ENCODE peak calls at places on chromosomes 6 and 20, in six cellular contexts. Y is amniotic epithelial cell; D is upper lobe of right lung; B is NCI-H1694; Z is bronchial epithelial cell; S is stimulated activated CD4-positive, alpha-beta T cell treated with anti-CD3 and anti-CD28 coated beads, Interleukin-12 subunit alpha, Interleukin-12 subunit beta, amount 100 ng/mL, for 4 hours. K is an unnamed sample.
A peak's percentile ranks its signal among the peaks of the same experiment; 100 is the strongest.

GRCh38 chr20:1761116-1761515 is 103.5 kb upstream of the SIRPG start:
- DNase-seq in S (no peak), D (no peak), B (no peak), Y (peak; percentile 84), Z (peak; percentile 88), K (no peak)

GRCh38 chr6:35128496-35128895 is 12.6 kb downstream of the TCP11 start:
- DNase-seq in B (no peak), S (no peak), Y (peak; percentile 56), D (no peak), Z (no peak), K (no peak)

GRCh38 chr6:130322673-130323268 is 43.0 kb upstream of the TMEM200A start:
- DNase-seq in Z (peak; percentile 57), S (peak; percentile 29), Y (peak; percentile 71), D (no peak), B (peak; percentile 30), K (no peak)

GRCh38 chr20:39876974-39877615 is 811.9 kb downstream of the MAFB start:
- DNase-seq in D (no peak), B (no peak), S (no peak), Y (no peak), Z (peak; percentile 27), K (no peak)

GRCh38 chr20:41004561-41005360 is 23.9 kb upstream of the TOP1 start:
- DNase-seq in Z (peak; percentile 78), B (no peak), Y (peak; percentile 58), S (no peak), D (peak; percentile 22), K (no peak)

GRCh38 chr20:41141153-41141815 is 3.9 kb downstream of the PLCG1 start:
- DNase-seq in Y (peak; percentile 41), Z (no peak), D (peak; percentile 66), S (no peak), B (no peak), K (no peak)

GRCh38 chr20:18428490-18429173 is 38.2 kb downstream of the DZANK1 start:
- DNase-seq in Z (no peak), S (no peak), D (no peak), Y (peak; percentile 11), B (no peak), K (peak; percentile 80)

GRCh38 chr20:50848846-50849673 is 54.2 kb downstream of the BCAS4 start:
- DNase-seq in B (no peak), Z (no peak), D (no peak), S (no peak), Y (peak; percentile 47), K (no peak)

GRCh38 chr20:3402453-3402852 is 5.0 kb downstream of the DNAAF9 start:
- DNase-seq in Z (no peak), S (no peak), Y (no peak), D (no peak), B (no peak), K (no peak)

GRCh38 chr6:90677440-90677839 is 90.6 kb upstream of the MAP3K7 start:
- DNase-seq in Z (no peak), B (peak; percentile 97), Y (no peak), S (no peak), D (no peak), K (no peak)

GRCh38 chr6:22838346-22838745 is 269.0 kb downstream of the HDGFL1 start:
- DNase-seq in Z (no peak), B (no peak), S (no peak), Y (peak; percentile 46), D (no peak), K (no peak)

GRCh38 chr6:30707281-30707850 is 9.7 kb downstream of the MDC1 start:
- DNase-seq in Y (no peak), B (no peak), Z (peak; percentile 46), D (no peak), S (no peak), K (peak; percentile 25)

GRCh38 chr20:57999465-58000111 is 228.9 kb downstream of the ANKRD60 start:
- DNase-seq in S (no peak), Z (no peak), Y (no peak), B (no peak), D (no peak), K (no peak)

GRCh38 chr6:140586426-140587061 is 1212.1 kb upstream of the CITED2 start:
- DNase-seq in Y (no peak), S (no peak), D (no peak), B (no peak), Z (no peak), K (no peak)

GRCh38 chr6:158649289-158650143 is at the start of gene SYTL3:
- DNase-seq in B (no peak), Z (no peak), Y (peak; percentile 40), D (peak; percentile 78), S (peak; percentile 66), K (peak; percentile 90)

GRCh38 chr6:165843568-165844113 is 180.6 kb upstream of the PDE10A start:
- DNase-seq in D (no peak), S (no peak), Z (no peak), B (no peak), Y (no peak), K (no peak)